ENCODE peak calls at places on chromosomes 13 and 19, in four cellular contexts. N is IMR-90; E is fibroblast of pulmonary artery; R is CD8-positive, alpha-beta T cell. I is an unnamed sample.

GRCh38 chr19:4327252-4327876 is 11.3 kb downstream of the STAP2 start:
- DNase-seq in E (peak; percentile 70), R (peak; percentile 56), N (peak; percentile 13), I (peak; percentile 71)

GRCh38 chr13:28574617-28575142 is 79.8 kb upstream of the FLT1 start:
- DNase-seq in E (peak; percentile 99), R (no peak), N (peak; percentile 100), I (no peak)

GRCh38 chr13:44031555-44031954 is 151.9 kb downstream of the LACC1 start:
- DNase-seq in E (no peak), R (no peak), N (no peak), I (no peak)

GRCh38 chr13:111292710-111293485 is 27.5 kb upstream of the TEX29 start:
- DNase-seq in E (no peak), N (no peak), R (no peak), I (no peak)

GRCh38 chr13:113802761-113803160 is 43.7 kb downstream of the TMEM255B start:
- DNase-seq in N (no peak), R (no peak), E (no peak), I (no peak)

GRCh38 chr13:23321534-23322241 is 111.8 kb downstream of the SACS start:
- DNase-seq in E (peak; percentile 95), R (no peak), N (peak; percentile 94), I (peak; percentile 65)

GRCh38 chr19:6721773-6722172 is 1.3 kb upstream of the C3 start:
- DNase-seq in E (no peak), R (no peak), N (no peak), I (peak; percentile 83)

GRCh38 chr13:51585234-51585672 is 991 bp downstream of the WDFY2 start:
- DNase-seq in R (no peak), N (peak; percentile 24), E (peak; percentile 35), I (no peak)

GRCh38 chr13:99702687-99703319 is 201.5 kb downstream of the TM9SF2 start:
- DNase-seq in E (no peak), N (no peak), R (no peak), I (no peak)

GRCh38 chr19:40366697-40367561 is 18.4 kb downstream of the PLD3 start:
- DNase-seq in E (peak; percentile 26), N (peak; percentile 24), R (no peak), I (no peak)

GRCh38 chr19:31054430-31054829 is 294.8 kb downstream of the TSHZ3 start:
- DNase-seq in R (no peak), N (peak; percentile 83), E (peak; percentile 75), I (no peak)

DNA sequence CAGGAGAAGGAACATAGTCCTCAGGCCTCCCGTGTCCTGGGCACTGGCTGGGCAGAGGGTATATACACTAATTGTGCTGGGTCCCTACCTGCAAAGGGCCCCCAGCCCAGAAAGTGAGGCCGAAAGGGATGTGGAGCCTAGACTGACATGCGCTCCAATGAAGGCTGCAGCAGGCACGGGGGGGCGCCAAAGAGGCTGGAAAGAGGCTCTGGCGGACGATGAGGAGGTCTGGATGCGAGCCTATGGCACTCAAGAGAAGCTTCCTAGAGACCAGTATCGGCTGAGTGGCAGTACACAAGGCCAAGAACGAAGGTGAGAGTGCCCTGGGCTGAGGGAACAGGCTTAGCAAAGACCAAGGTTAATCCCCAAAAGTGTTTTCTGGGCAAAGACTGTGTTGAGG is 16.6 kb downstream of the VRK3 start:
- DNase-seq in R (no peak), N (no peak), E (no peak), I (no peak)
- TF ChIP-seq CTCF in R (no peak), N (peak; percentile 14), E (peak; percentile 14), I (no peak)

GRCh38 chr19:48194041-48194871 is 23.8 kb downstream of the ZSWIM9 start:
- DNase-seq in N (peak; percentile 7), R (no peak), E (peak; percentile 28), I (peak; percentile 80)

GRCh38 chr19:48186015-48186414 is 15.5 kb downstream of the ZSWIM9 start:
- DNase-seq in N (no peak), R (no peak), E (no peak), I (no peak)

GRCh38 chr19:48186541-48186991 is 16.1 kb downstream of the ZSWIM9 start:
- DNase-seq in E (no peak), N (no peak), R (no peak), I (peak; percentile 51)

GRCh38 chr19:48192750-48193149 is 22.3 kb downstream of the ZSWIM9 start:
- DNase-seq in N (no peak), R (no peak), E (no peak), I (no peak)

GRCh38 chr19:48190288-48191284 is 20.1 kb downstream of the ZSWIM9 start:
- DNase-seq in E (peak; percentile 65), N (peak; percentile 82), R (no peak), I (peak; percentile 79)
- TF ChIP-seq CTCF in E (no peak), N (peak; percentile 3), R (no peak), I (peak; percentile 23)

DNA sequence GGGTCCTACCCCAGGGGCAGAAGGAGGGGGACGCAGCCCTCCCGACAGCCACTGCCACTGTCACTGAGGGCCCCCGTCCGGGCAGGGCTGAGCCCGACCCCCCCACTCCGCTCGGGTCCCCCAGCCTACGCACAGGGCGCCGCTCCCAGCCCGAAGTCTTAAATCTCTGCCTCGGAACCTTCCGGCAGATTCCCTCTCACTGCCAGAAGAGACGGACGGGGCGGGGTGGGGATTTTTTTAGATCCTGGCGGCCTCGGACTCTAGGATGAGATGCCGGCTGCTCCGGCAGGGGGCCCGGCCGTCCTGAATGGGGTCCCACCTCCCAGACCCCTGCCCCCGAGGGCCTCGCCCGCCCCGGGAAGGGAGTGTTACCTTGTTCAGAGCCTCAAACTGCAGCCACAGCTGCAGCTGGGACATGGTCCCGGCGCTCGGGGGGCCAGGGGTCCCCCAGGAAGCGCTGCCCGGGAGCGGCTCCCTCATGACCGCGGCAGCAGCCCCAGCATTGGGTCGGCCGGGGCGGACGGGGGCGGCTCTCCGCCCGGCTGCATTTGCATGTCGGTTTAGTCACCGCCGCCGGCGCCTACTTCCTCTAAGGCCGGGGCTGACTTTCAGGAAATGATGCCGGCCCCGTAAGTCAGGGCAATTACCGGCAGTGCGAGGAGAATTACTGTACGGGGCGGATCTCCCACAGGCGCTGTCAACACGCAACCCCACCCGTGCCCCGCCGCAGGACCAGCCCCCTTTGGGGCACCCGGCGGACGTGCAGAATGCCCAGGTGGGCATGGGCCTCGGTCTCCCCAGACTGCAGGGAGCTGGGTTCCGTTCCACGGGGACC is 28.1 kb downstream of the GPX4 start:
- DNase-seq in E (peak; percentile 92), R (peak; percentile 82), N (peak; percentile 88), I (peak; percentile 93)
- TF ChIP-seq CTCF in E (peak; percentile 4), R (no peak), N (peak; percentile 14), I (no peak)

DNA sequence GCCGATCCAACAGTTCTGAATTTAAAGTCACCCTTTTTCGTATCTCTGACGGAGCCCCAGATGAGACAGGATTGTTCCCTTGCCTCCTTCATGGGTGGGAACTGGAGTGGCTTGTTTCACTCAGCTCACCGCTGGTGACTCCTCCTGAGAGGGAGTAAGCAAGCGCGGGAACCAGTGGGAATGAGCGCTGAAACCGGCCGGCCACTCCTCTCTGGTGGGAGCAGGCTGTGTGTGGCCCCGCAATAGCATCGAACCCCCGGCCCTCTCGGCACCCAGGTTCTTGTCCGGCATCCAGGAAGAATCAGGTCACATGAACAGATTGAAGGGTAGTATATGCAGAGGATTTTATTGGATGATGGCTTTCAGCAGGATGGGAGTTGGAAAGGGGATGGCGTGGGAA is 1211.6 kb upstream of the PCDH20 start:
- DNase-seq in N (no peak), R (no peak), E (no peak), I (no peak)
- TF ChIP-seq CTCF in N (no peak), R (no peak), E (no peak), I (no peak)

GRCh38 chr19:17205237-17206140 is 9.7 kb upstream of the USE1 start:
- DNase-seq in N (peak; percentile 34), R (peak; percentile 37), E (peak; percentile 75), I (no peak)
- TF ChIP-seq CTCF in N (peak; percentile 56), R (peak; percentile 35), E (peak; percentile 77), I (peak; percentile 53)

DNA sequence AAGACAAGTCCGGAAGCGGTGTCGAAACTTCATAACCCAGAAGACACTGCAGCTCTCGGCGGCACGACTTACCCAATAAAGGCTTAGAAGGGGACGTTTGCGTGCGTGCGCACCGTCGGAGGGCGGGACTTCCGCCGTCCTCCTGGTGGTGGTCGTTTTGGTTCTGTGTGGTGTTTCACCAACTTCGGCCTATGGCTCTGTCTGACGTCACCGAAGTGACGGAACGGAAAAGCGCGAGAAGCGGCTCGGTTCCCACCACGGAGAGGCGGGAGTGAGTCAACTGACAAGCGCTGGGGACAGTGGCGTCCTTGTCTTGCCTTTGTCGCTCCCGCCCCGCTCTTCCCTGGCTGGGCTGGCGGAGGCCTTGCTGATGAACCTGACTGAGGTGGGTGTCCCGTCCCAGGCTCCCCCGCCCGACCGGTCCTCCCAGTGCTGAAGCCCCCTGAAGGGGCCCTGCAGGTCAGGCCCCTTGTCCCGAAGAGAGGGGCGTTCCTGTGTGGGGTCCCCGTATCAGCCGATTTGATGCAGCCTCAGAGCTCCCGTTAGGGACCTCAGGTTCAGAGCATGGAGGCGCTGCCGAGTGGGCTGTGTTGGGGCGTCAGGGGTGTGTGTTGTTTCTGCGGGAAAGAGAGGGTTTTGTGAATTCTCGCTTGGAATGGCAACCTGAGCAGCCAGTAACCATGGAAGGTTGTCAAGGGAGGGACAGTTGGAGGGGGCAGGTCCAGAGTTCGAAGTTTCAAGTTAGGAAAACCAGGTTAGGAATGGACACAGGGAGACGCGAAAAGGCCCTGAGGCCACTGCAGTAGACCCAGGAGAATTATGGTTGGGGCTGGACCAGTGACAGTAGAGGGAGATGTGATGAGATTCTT is at the start of gene ZNF548:
- DNase-seq in N (peak; percentile 100), R (peak; percentile 93), E (peak; percentile 100), I (peak; percentile 87)
- TF ChIP-seq CTCF in N (peak; percentile 34), R (no peak), E (peak; percentile 22), I (no peak)

GRCh38 chr13:67048084-67048792 is 181.9 kb downstream of the PCDH9 start:
- DNase-seq in R (no peak), N (peak; percentile 93), E (peak; percentile 96), I (peak; percentile 18)

GRCh38 chr13:67049744-67050143 is 180.4 kb downstream of the PCDH9 start:
- DNase-seq in R (no peak), E (peak; percentile 14), N (no peak), I (no peak)

GRCh38 chr13:67048793-67049150 is 181.4 kb downstream of the PCDH9 start:
- DNase-seq in R (no peak), E (peak; percentile 89), N (peak; percentile 82), I (no peak)

DNA sequence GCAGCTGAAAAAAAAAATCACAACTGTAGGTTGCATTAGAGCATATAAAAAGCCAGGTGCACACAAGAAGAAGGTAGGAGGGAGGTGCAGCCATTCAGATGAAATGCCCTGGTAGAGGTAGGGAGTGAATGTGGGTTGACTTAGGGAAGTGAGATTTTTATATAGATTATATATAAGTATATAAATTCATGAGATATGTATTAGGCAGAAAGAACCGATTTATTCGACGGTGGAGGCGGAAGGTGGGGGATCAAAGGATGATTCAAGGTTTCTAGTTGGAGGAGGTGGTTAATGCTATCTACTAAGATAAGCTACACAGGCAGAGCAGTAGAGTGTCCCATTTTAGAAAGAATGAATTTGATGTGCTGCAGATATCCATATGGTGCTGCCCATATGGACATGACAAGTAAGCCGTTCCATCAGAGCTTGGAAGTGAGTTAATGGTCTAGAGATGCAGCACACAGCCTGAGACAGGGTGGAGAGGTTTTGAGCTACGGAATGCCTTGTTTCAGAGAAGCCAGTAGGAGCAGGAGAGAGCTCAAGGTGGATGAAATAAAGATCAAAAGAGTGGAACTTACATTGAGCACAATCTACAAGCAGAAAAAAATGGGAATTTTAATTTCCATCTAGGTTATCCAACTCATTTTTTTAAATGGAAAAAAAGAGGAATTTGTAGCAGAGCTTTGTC is 177.4 kb downstream of the PCDH9 start:
- DNase-seq in N (no peak), E (no peak), R (no peak), I (no peak)
- TF ChIP-seq CTCF in N (no peak), E (no peak), R (no peak), I (no peak)